ENCODE peak calls at places on chromosomes 3 and 15, in nine cellular contexts. C is hepatocyte, X is body of pancreas, W is fibroblast of pulmonary artery, U is SHP77, I is mucosa of gallbladder, S is AG10803, F is Caki2, T is K562. M is an unnamed sample.

GRCh38 chr15:69067296-69067695 is 52.8 kb downstream of the NOX5 start:
- DNase-seq in C (no peak), T (no peak), I (no peak), U (no peak), W (no peak), F (no peak), S (peak), X (no peak), M (no peak)

GRCh38 chr3:114496466-114496865 is 202.6 kb downstream of the TIGIT start:
- DNase-seq in S (peak), F (no peak), I (no peak), T (no peak), X (no peak), C (no peak), W (peak), U (no peak), M (no peak)

GRCh38 chr3:128151758-128152274 is 1.5 kb upstream of the EEFSEC start:
- DNase-seq in C (peak), U (no peak), S (no peak), W (no peak), T (no peak), X (no peak), F (no peak), I (no peak), M (no peak)

GRCh38 chr3:155656466-155656865 is 88.4 kb downstream of the PLCH1 start:
- DNase-seq in C (no peak), W (no peak), F (peak), S (no peak), I (no peak), U (no peak), X (no peak), T (no peak), M (no peak)

GRCh38 chr3:57227930-57228733 is 603 bp downstream of the APPL1 start:
- DNase-seq in F (peak), I (peak), C (peak), T (peak), S (peak), W (peak), U (peak), X (peak), M (peak)

GRCh38 chr3:63911395-63911900 is 735 bp downstream of the SCAANT1 start:
- DNase-seq in S (no peak), U (peak), X (no peak), W (no peak), F (no peak), T (no peak), I (no peak), C (no peak), M (no peak)

GRCh38 chr15:29756358-29757267 is 65.7 kb downstream of the TJP1 start:
- DNase-seq in W (no peak), S (no peak), U (no peak), F (no peak), T (no peak), X (no peak), I (no peak), C (no peak), M (no peak)

GRCh38 chr3:122382888-122383666 is at the start of gene MIX23:
- DNase-seq in X (peak), W (peak), I (peak), F (peak), U (peak), C (peak), T (peak), S (peak), M (peak)

GRCh38 chr3:34260266-34260990 is 462.0 kb downstream of the PDCD6IP start:
- DNase-seq in U (peak), I (peak), S (peak), C (peak), X (peak), W (peak), T (peak), F (peak), M (peak)

GRCh38 chr15:28879551-28879950 is 6.2 kb upstream of the APBA2 start:
- DNase-seq in S (no peak), I (no peak), T (no peak), F (no peak), C (no peak), W (no peak), X (no peak), U (no peak), M (no peak)

M was measured in stimulated activated naive CD8-positive, alpha-beta T cell treated with anti-CD3 and anti-CD28 coated beads, Interleukin-15, Interleukin-2, amounts not matched to agents 100 U/mL and 50 U/mL, for 24 hours.